ENCODE peak calls at places on chromosomes 12 and 14, in six cellular contexts. One of them, this sample, is unnamed.

GRCh38 chr12:65155784-65156183 is 13.6 kb upstream of the LEMD3 start:
- DNase-seq in CD8-positive, alpha-beta memory T cell: no peak
- DNase-seq in right cardiac atrium: no peak
- DNase-seq in HepG2: no peak
- DNase-seq in CD8-positive, alpha-beta T cell: no peak
- DNase-seq in right atrium auricular region: no peak
- DNase-seq in this sample: no peak

GRCh38 chr12:88401153-88401552 is 179.1 kb downstream of the KITLG start:
- DNase-seq in CD8-positive, alpha-beta T cell: no peak
- DNase-seq in HepG2: no peak
- DNase-seq in CD8-positive, alpha-beta memory T cell: no peak
- DNase-seq in right cardiac atrium: no peak
- DNase-seq in right atrium auricular region: no peak
- DNase-seq in this sample: no peak

GRCh38 chr12:62732861-62733427 is 202.0 kb downstream of the PPM1H start:
- DNase-seq in HepG2: no peak
- DNase-seq in CD8-positive, alpha-beta T cell: no peak
- DNase-seq in CD8-positive, alpha-beta memory T cell: no peak
- DNase-seq in right cardiac atrium: no peak
- DNase-seq in right atrium auricular region: no peak
- DNase-seq in this sample: no peak

GRCh38 chr14:57382283-57382682 is 8.1 kb upstream of the NAA30 start:
- DNase-seq in right cardiac atrium: no peak
- DNase-seq in right atrium auricular region: no peak
- DNase-seq in CD8-positive, alpha-beta memory T cell: no peak
- DNase-seq in HepG2: peak
- DNase-seq in CD8-positive, alpha-beta T cell: no peak
- DNase-seq in this sample: no peak

GRCh38 chr14:106530423-106531107 is 1004.2 kb downstream of the TMEM121 start:
- DNase-seq in HepG2: peak
- DNase-seq in right atrium auricular region: no peak
- DNase-seq in CD8-positive, alpha-beta memory T cell: peak
- DNase-seq in right cardiac atrium: no peak
- DNase-seq in CD8-positive, alpha-beta T cell: no peak
- DNase-seq in this sample: no peak

GRCh38 chr14:36976571-36977023 is 195.8 kb downstream of the SLC25A21 start:
- DNase-seq in HepG2: peak
- DNase-seq in CD8-positive, alpha-beta T cell: no peak
- DNase-seq in CD8-positive, alpha-beta memory T cell: no peak
- DNase-seq in right atrium auricular region: no peak
- DNase-seq in right cardiac atrium: no peak
- DNase-seq in this sample: no peak

GRCh38 chr14:35818346-35819115 is 7.6 kb upstream of the BRMS1L start:
- DNase-seq in CD8-positive, alpha-beta memory T cell: no peak
- DNase-seq in right atrium auricular region: no peak
- DNase-seq in HepG2: peak
- DNase-seq in CD8-positive, alpha-beta T cell: no peak
- DNase-seq in right cardiac atrium: no peak
- DNase-seq in this sample: no peak

GRCh38 chr12:80936642-80937390 is 918 bp downstream of the LIN7A start:
- DNase-seq in right atrium auricular region: no peak
- DNase-seq in right cardiac atrium: peak
- DNase-seq in CD8-positive, alpha-beta memory T cell: no peak
- DNase-seq in CD8-positive, alpha-beta T cell: no peak
- DNase-seq in HepG2: peak
- DNase-seq in this sample: no peak

GRCh38 chr14:93105362-93105761 is 10.4 kb downstream of the ITPK1 start:
- DNase-seq in CD8-positive, alpha-beta T cell: no peak
- DNase-seq in right atrium auricular region: peak
- DNase-seq in CD8-positive, alpha-beta memory T cell: no peak
- DNase-seq in HepG2: no peak
- DNase-seq in right cardiac atrium: peak
- DNase-seq in this sample: no peak

GRCh38 chr12:29895966-29896365 is 112.2 kb upstream of the TMTC1 start:
- DNase-seq in CD8-positive, alpha-beta memory T cell: no peak
- DNase-seq in right cardiac atrium: no peak
- DNase-seq in CD8-positive, alpha-beta T cell: no peak
- DNase-seq in HepG2: no peak
- DNase-seq in right atrium auricular region: no peak
- DNase-seq in this sample: no peak

GRCh38 chr12:131060011-131060703 is 106.5 kb downstream of the ADGRD1 start:
- DNase-seq in HepG2: no peak
- DNase-seq in right atrium auricular region: no peak
- DNase-seq in right cardiac atrium: no peak
- DNase-seq in CD8-positive, alpha-beta T cell: no peak
- DNase-seq in CD8-positive, alpha-beta memory T cell: no peak
- DNase-seq in this sample: no peak

DNA sequence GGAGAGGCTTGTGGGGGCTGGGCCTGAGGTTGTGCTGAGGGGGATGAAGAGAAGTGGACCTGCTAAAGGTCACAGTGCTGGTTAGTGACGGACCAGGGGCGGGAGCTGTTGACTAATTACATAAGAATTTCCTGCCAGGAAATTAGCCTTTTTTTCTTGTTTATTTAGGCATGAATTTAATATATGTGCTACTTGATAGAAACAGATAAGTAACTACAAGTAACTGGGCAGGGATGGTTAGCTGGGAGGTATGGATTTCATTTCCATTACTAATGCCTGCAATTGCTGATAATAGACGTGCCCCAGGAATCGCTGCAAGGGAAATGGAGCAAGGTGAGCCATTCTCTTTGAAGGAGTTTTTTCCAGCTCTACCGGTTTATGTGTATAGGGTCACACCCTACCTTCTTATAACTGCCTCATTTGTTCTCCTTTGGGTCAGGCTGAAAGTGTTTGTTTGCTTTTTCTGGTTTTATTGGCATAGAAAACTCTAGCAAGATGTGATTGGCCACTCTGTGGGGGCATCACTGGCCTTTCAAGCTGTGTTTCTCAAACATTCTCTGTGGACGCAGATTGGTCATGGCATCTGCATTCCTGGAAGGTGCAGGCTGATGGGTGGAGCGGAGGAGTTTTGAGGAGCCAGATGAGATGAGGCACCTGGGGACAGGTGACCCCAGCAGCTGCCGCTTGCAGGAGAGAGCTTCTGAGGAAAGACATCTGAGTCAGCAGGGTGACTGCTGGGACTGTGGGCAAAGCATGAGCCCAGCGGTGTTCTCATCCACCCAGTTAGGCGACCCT is 19.0 kb upstream of the GPRC5A start:
- DNase-seq in CD8-positive, alpha-beta T cell: no peak
- DNase-seq in right atrium auricular region: no peak
- DNase-seq in CD8-positive, alpha-beta memory T cell: no peak
- DNase-seq in HepG2: peak
- DNase-seq in right cardiac atrium: no peak
- DNase-seq in this sample: no peak
- H3K4me3 ChIP-seq in CD8-positive, alpha-beta T cell: no peak
- H3K4me3 ChIP-seq in right atrium auricular region: no peak
- H3K4me3 ChIP-seq in CD8-positive, alpha-beta memory T cell: no peak
- H3K4me3 ChIP-seq in HepG2: no peak
- H3K4me3 ChIP-seq in right cardiac atrium: no peak
- H3K4me3 ChIP-seq in this sample: no peak

GRCh38 chr12:114680498-114681148 is 3.4 kb downstream of the TBX3 start:
- DNase-seq in CD8-positive, alpha-beta memory T cell: no peak
- DNase-seq in HepG2: no peak
- DNase-seq in right cardiac atrium: no peak
- DNase-seq in right atrium auricular region: no peak
- DNase-seq in CD8-positive, alpha-beta T cell: no peak
- DNase-seq in this sample: no peak
- H3K4me3 ChIP-seq in CD8-positive, alpha-beta memory T cell: no peak
- H3K4me3 ChIP-seq in HepG2: peak
- H3K4me3 ChIP-seq in right cardiac atrium: peak
- H3K4me3 ChIP-seq in right atrium auricular region: peak
- H3K4me3 ChIP-seq in CD8-positive, alpha-beta T cell: no peak
- H3K4me3 ChIP-seq in this sample: peak

GRCh38 chr14:22534547-22534946 is 54.5 kb downstream of the DAD1 start:
- DNase-seq in right cardiac atrium: no peak
- DNase-seq in right atrium auricular region: no peak
- DNase-seq in CD8-positive, alpha-beta memory T cell: no peak
- DNase-seq in HepG2: no peak
- DNase-seq in CD8-positive, alpha-beta T cell: no peak
- DNase-seq in this sample: no peak

GRCh38 chr14:22533739-22534359 is 55.2 kb downstream of the DAD1 start:
- DNase-seq in CD8-positive, alpha-beta T cell: no peak
- DNase-seq in right atrium auricular region: no peak
- DNase-seq in HepG2: no peak
- DNase-seq in right cardiac atrium: no peak
- DNase-seq in CD8-positive, alpha-beta memory T cell: no peak
- DNase-seq in this sample: no peak

GRCh38 chr14:22532345-22533056 is 56.5 kb downstream of the DAD1 start:
- DNase-seq in HepG2: no peak
- DNase-seq in right cardiac atrium: no peak
- DNase-seq in CD8-positive, alpha-beta T cell: no peak
- DNase-seq in CD8-positive, alpha-beta memory T cell: no peak
- DNase-seq in right atrium auricular region: no peak
- DNase-seq in this sample: no peak

GRCh38 chr14:22531451-22532344 is 57.3 kb downstream of the DAD1 start:
- DNase-seq in CD8-positive, alpha-beta memory T cell: no peak
- DNase-seq in HepG2: no peak
- DNase-seq in right atrium auricular region: no peak
- DNase-seq in right cardiac atrium: no peak
- DNase-seq in CD8-positive, alpha-beta T cell: no peak
- DNase-seq in this sample: no peak

DNA sequence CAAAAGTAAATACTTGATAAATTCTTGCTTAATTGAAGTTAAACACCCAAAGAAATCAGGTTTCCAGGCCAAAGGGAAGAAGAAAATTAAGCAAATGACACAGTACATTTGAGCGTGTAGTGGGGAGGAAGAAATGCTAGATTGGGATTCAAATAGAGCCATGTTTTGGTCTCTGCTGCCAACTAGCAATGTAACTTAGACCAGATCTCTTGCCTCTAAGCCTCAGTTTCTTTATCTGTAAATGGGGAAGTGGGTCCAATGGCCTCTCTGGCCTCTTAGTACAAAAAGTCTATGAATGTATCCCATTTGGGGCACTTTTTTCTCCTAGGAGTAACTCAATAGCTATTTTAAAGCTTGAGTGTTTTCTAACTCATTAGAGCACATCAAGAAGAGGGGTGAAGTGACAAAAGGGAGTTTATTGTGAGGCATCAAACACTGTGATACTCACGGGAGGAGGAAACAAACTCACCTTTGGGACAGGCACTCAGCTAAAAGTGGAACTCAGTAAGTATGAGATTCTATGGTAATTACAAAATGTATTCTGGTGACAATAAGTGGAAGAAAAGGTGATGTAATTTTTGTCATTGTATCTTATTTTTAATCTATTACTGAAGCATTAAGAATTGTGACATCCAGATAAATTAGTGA is 55.8 kb downstream of the DAD1 start:
- DNase-seq in HepG2: no peak
- DNase-seq in CD8-positive, alpha-beta memory T cell: no peak
- DNase-seq in CD8-positive, alpha-beta T cell: no peak
- DNase-seq in right cardiac atrium: no peak
- DNase-seq in right atrium auricular region: no peak
- DNase-seq in this sample: no peak
- H3K4me3 ChIP-seq in HepG2: no peak
- H3K4me3 ChIP-seq in CD8-positive, alpha-beta memory T cell: peak
- H3K4me3 ChIP-seq in CD8-positive, alpha-beta T cell: peak
- H3K4me3 ChIP-seq in right cardiac atrium: no peak
- H3K4me3 ChIP-seq in right atrium auricular region: no peak
- H3K4me3 ChIP-seq in this sample: no peak

DNA sequence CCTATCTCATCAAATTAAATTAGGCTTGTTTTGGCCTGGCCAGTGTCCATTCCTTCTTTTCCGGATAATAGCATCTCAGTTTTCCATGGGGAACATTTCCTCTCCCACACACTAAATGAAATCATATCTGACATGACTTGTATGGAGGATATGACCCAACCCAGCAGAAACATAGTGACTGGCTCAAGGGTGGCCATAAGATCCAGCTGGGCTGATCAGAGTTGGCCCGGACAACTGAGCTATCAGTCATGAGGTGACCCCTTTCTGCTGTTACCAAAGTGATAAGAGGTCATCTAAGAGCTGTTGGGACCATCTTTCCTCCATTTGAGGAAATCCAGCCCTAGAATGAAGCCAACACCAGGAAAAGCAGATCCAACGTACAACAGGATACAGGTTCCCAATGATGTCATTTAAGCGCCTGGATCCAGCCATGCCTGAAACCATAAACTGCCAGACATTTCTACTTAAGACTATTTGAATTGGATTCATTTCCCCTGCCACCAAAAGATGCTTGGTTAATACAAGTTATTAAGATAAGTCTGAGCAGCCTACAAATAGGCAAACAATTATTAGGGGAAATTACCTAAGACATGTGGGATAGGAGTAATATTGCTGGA is 20.7 kb upstream of the NCOR2 start:
- DNase-seq in right cardiac atrium: no peak
- DNase-seq in right atrium auricular region: no peak
- DNase-seq in CD8-positive, alpha-beta T cell: no peak
- DNase-seq in HepG2: no peak
- DNase-seq in CD8-positive, alpha-beta memory T cell: no peak
- DNase-seq in this sample: no peak
- H3K4me3 ChIP-seq in right cardiac atrium: no peak
- H3K4me3 ChIP-seq in right atrium auricular region: no peak
- H3K4me3 ChIP-seq in CD8-positive, alpha-beta T cell: no peak
- H3K4me3 ChIP-seq in HepG2: no peak
- H3K4me3 ChIP-seq in CD8-positive, alpha-beta memory T cell: no peak
- H3K4me3 ChIP-seq in this sample: no peak

GRCh38 chr14:76375484-76375883 is 453 bp upstream of the ESRRB start:
- DNase-seq in right cardiac atrium: no peak
- DNase-seq in CD8-positive, alpha-beta T cell: no peak
- DNase-seq in right atrium auricular region: no peak
- DNase-seq in CD8-positive, alpha-beta memory T cell: no peak
- DNase-seq in HepG2: no peak
- DNase-seq in this sample: no peak

GRCh38 chr14:76377675-76378074 is 1.7 kb downstream of the ESRRB start:
- DNase-seq in right atrium auricular region: no peak
- DNase-seq in right cardiac atrium: no peak
- DNase-seq in CD8-positive, alpha-beta T cell: no peak
- DNase-seq in HepG2: no peak
- DNase-seq in CD8-positive, alpha-beta memory T cell: no peak
- DNase-seq in this sample: no peak

GRCh38 chr14:76376878-76377523 is 1.1 kb downstream of the ESRRB start:
- DNase-seq in CD8-positive, alpha-beta T cell: no peak
- DNase-seq in right cardiac atrium: no peak
- DNase-seq in HepG2: no peak
- DNase-seq in right atrium auricular region: no peak
- DNase-seq in CD8-positive, alpha-beta memory T cell: no peak
- DNase-seq in this sample: no peak

GRCh38 chr14:76376001-76376404 is at the start of gene ESRRB:
- DNase-seq in HepG2: no peak
- DNase-seq in CD8-positive, alpha-beta memory T cell: no peak
- DNase-seq in right cardiac atrium: no peak
- DNase-seq in CD8-positive, alpha-beta T cell: no peak
- DNase-seq in right atrium auricular region: no peak
- DNase-seq in this sample: no peak

GRCh38 chr14:76376409-76376877 is 506 bp downstream of the ESRRB start:
- DNase-seq in CD8-positive, alpha-beta T cell: no peak
- DNase-seq in right atrium auricular region: no peak
- DNase-seq in CD8-positive, alpha-beta memory T cell: no peak
- DNase-seq in HepG2: no peak
- DNase-seq in right cardiac atrium: no peak
- DNase-seq in this sample: no peak
- H3K4me3 ChIP-seq in CD8-positive, alpha-beta T cell: no peak
- H3K4me3 ChIP-seq in right atrium auricular region: peak
- H3K4me3 ChIP-seq in CD8-positive, alpha-beta memory T cell: no peak
- H3K4me3 ChIP-seq in HepG2: no peak
- H3K4me3 ChIP-seq in right cardiac atrium: peak
- H3K4me3 ChIP-seq in this sample: no peak

This sample was measured in vagina.